ENCODE peak calls at places on chromosomes 5 and 9, in nine cellular contexts. One of them, this sample, is unnamed.

GRCh38 chr9:36074870-36075532 is 38.3 kb downstream of the RECK start:
- DNase-seq in MM.1S: no peak
- DNase-seq in SK-N-MC: peak; percentile 18
- DNase-seq in NB4: no peak
- DNase-seq in heart left ventricle: no peak
- DNase-seq in right lobe of liver: peak; percentile 79
- DNase-seq in AG09309: peak; percentile 71
- DNase-seq in AG10803: peak; percentile 90
- DNase-seq in cardiac fibroblast: peak; percentile 82
- DNase-seq in this sample: peak; percentile 37

GRCh38 chr9:19104528-19105282 is 2.0 kb upstream of the HAUS6 start:
- DNase-seq in right lobe of liver: no peak
- DNase-seq in NB4: no peak
- DNase-seq in heart left ventricle: no peak
- DNase-seq in AG09309: no peak
- DNase-seq in cardiac fibroblast: no peak
- DNase-seq in AG10803: peak; percentile 64
- DNase-seq in SK-N-MC: no peak
- DNase-seq in MM.1S: no peak
- DNase-seq in this sample: no peak

GRCh38 chr5:168967882-168968620 is 332.9 kb downstream of the SLIT3 start:
- DNase-seq in heart left ventricle: no peak
- DNase-seq in AG10803: no peak
- DNase-seq in NB4: no peak
- DNase-seq in MM.1S: no peak
- DNase-seq in cardiac fibroblast: no peak
- DNase-seq in AG09309: no peak
- DNase-seq in right lobe of liver: no peak
- DNase-seq in SK-N-MC: no peak
- DNase-seq in this sample: no peak

GRCh38 chr5:53568868-53569267 is 8.4 kb downstream of the NDUFS4 start:
- DNase-seq in AG09309: peak; percentile 17
- DNase-seq in heart left ventricle: no peak
- DNase-seq in cardiac fibroblast: no peak
- DNase-seq in NB4: no peak
- DNase-seq in AG10803: peak; percentile 62
- DNase-seq in MM.1S: no peak
- DNase-seq in SK-N-MC: peak; percentile 44
- DNase-seq in right lobe of liver: no peak
- DNase-seq in this sample: no peak

GRCh38 chr5:136080483-136081180 is 51.8 kb downstream of the TGFBI start:
- DNase-seq in MM.1S: peak; percentile 85
- DNase-seq in SK-N-MC: no peak
- DNase-seq in AG09309: peak; percentile 48
- DNase-seq in right lobe of liver: peak; percentile 95
- DNase-seq in NB4: peak; percentile 79
- DNase-seq in heart left ventricle: peak; percentile 91
- DNase-seq in cardiac fibroblast: peak; percentile 98
- DNase-seq in AG10803: peak; percentile 83
- DNase-seq in this sample: peak; percentile 86

GRCh38 chr9:132183134-132183533 is 21.3 kb downstream of the NTNG2 start:
- DNase-seq in MM.1S: no peak
- DNase-seq in right lobe of liver: no peak
- DNase-seq in AG10803: no peak
- DNase-seq in heart left ventricle: no peak
- DNase-seq in AG09309: no peak
- DNase-seq in NB4: no peak
- DNase-seq in SK-N-MC: no peak
- DNase-seq in cardiac fibroblast: no peak
- DNase-seq in this sample: no peak

GRCh38 chr5:23494558-23494957 is 12.9 kb upstream of the PRDM9 start:
- DNase-seq in SK-N-MC: no peak
- DNase-seq in heart left ventricle: no peak
- DNase-seq in AG10803: no peak
- DNase-seq in NB4: no peak
- DNase-seq in MM.1S: no peak
- DNase-seq in cardiac fibroblast: no peak
- DNase-seq in AG09309: no peak
- DNase-seq in right lobe of liver: no peak
- DNase-seq in this sample: no peak

GRCh38 chr5:124530916-124531315 is 215.5 kb downstream of the ZNF608 start:
- DNase-seq in AG09309: no peak
- DNase-seq in MM.1S: no peak
- DNase-seq in cardiac fibroblast: no peak
- DNase-seq in right lobe of liver: no peak
- DNase-seq in heart left ventricle: no peak
- DNase-seq in SK-N-MC: no peak
- DNase-seq in AG10803: no peak
- DNase-seq in NB4: no peak
- DNase-seq in this sample: no peak

GRCh38 chr5:1723476-1723875 is 76.2 kb downstream of the MRPL36 start:
- DNase-seq in cardiac fibroblast: no peak
- DNase-seq in AG09309: no peak
- DNase-seq in NB4: no peak
- DNase-seq in SK-N-MC: no peak
- DNase-seq in MM.1S: no peak
- DNase-seq in heart left ventricle: peak; percentile 18
- DNase-seq in right lobe of liver: no peak
- DNase-seq in AG10803: no peak
- DNase-seq in this sample: no peak

GRCh38 chr5:39775458-39776365 is 350.9 kb upstream of the DAB2 start:
- DNase-seq in cardiac fibroblast: peak; percentile 95
- DNase-seq in heart left ventricle: no peak
- DNase-seq in MM.1S: no peak
- DNase-seq in AG10803: peak; percentile 91
- DNase-seq in NB4: no peak
- DNase-seq in SK-N-MC: no peak
- DNase-seq in AG09309: no peak
- DNase-seq in right lobe of liver: no peak
- DNase-seq in this sample: peak; percentile 64

GRCh38 chr5:24644757-24645156 is at the start of gene CDH10:
- DNase-seq in SK-N-MC: no peak
- DNase-seq in AG09309: no peak
- DNase-seq in NB4: no peak
- DNase-seq in AG10803: peak; percentile 25
- DNase-seq in heart left ventricle: no peak
- DNase-seq in right lobe of liver: no peak
- DNase-seq in MM.1S: no peak
- DNase-seq in cardiac fibroblast: peak; percentile 1
- DNase-seq in this sample: peak; percentile 29

GRCh38 chr5:1380011-1380817 is 35.3 kb upstream of the CLPTM1L start:
- DNase-seq in cardiac fibroblast: peak; percentile 47
- DNase-seq in right lobe of liver: no peak
- DNase-seq in AG10803: peak; percentile 42
- DNase-seq in heart left ventricle: no peak
- DNase-seq in AG09309: no peak
- DNase-seq in SK-N-MC: no peak
- DNase-seq in MM.1S: peak; percentile 68
- DNase-seq in NB4: peak; percentile 55
- DNase-seq in this sample: no peak

GRCh38 chr9:108439967-108440366 is 415.8 kb downstream of the ACTL7B start:
- DNase-seq in cardiac fibroblast: peak; percentile 83
- DNase-seq in NB4: no peak
- DNase-seq in MM.1S: no peak
- DNase-seq in AG09309: peak; percentile 64
- DNase-seq in AG10803: peak; percentile 75
- DNase-seq in SK-N-MC: no peak
- DNase-seq in heart left ventricle: no peak
- DNase-seq in right lobe of liver: no peak
- DNase-seq in this sample: no peak

GRCh38 chr9:121498487-121499176 is 1.0 kb downstream of the GGTA1 start:
- DNase-seq in AG10803: peak; percentile 48
- DNase-seq in SK-N-MC: no peak
- DNase-seq in MM.1S: no peak
- DNase-seq in right lobe of liver: no peak
- DNase-seq in heart left ventricle: no peak
- DNase-seq in cardiac fibroblast: peak; percentile 62
- DNase-seq in NB4: peak; percentile 54
- DNase-seq in AG09309: no peak
- DNase-seq in this sample: no peak

GRCh38 chr9:120344230-120344629 is 235.7 kb downstream of the CDK5RAP2 start:
- DNase-seq in right lobe of liver: no peak
- DNase-seq in cardiac fibroblast: peak; percentile 81
- DNase-seq in heart left ventricle: no peak
- DNase-seq in SK-N-MC: no peak
- DNase-seq in NB4: no peak
- DNase-seq in AG09309: peak; percentile 70
- DNase-seq in MM.1S: no peak
- DNase-seq in AG10803: peak; percentile 79
- DNase-seq in this sample: peak; percentile 19

DNA sequence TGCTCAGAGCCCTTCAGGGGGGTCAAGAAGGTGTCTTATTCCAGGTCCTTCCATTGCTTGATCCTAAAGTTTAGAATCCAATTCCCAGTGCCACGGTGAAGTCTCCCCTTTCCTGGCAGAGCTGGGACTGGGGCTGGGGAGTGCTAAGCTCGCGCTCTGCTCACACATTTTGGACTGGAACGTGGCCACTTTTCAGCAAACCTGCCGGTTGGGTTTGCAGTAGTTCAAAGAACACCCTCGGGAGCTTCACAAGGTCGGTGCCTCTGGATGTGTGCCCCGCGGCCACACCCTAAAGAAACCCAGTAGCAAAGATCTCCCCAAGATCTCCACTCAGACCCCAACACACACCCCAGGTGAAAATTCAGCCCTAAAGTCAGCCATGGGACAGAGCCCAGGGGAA is at the start of gene C9orf152:
- DNase-seq in NB4: no peak
- DNase-seq in MM.1S: no peak
- DNase-seq in cardiac fibroblast: no peak
- DNase-seq in SK-N-MC: no peak
- DNase-seq in right lobe of liver: peak; percentile 83
- DNase-seq in AG10803: no peak
- DNase-seq in heart left ventricle: no peak
- DNase-seq in AG09309: no peak
- DNase-seq in this sample: no peak
- H3K4me3 ChIP-seq in NB4: no peak within 1 kb of the TSS
- H3K4me3 ChIP-seq in MM.1S: no peak within 1 kb of the TSS
- H3K4me3 ChIP-seq in cardiac fibroblast: no peak within 1 kb of the TSS
- H3K4me3 ChIP-seq in SK-N-MC: no peak within 1 kb of the TSS
- H3K4me3 ChIP-seq in right lobe of liver: no peak within 1 kb of the TSS
- H3K4me3 ChIP-seq in AG10803: no peak within 1 kb of the TSS
- H3K4me3 ChIP-seq in heart left ventricle: no peak within 1 kb of the TSS
- H3K4me3 ChIP-seq in AG09309: no peak within 1 kb of the TSS
- H3K4me3 ChIP-seq in this sample: no peak within 1 kb of the TSS

GRCh38 chr5:98455660-98456059 is 317.8 kb upstream of the RGMB start:
- DNase-seq in MM.1S: no peak
- DNase-seq in right lobe of liver: no peak
- DNase-seq in SK-N-MC: no peak
- DNase-seq in cardiac fibroblast: peak; percentile 67
- DNase-seq in AG09309: no peak
- DNase-seq in AG10803: peak; percentile 74
- DNase-seq in heart left ventricle: no peak
- DNase-seq in NB4: no peak
- DNase-seq in this sample: no peak
- H3K4me3 ChIP-seq in MM.1S: no peak overlapping the region
- H3K4me3 ChIP-seq in right lobe of liver: no peak overlapping the region
- H3K4me3 ChIP-seq in SK-N-MC: no peak overlapping the region
- H3K4me3 ChIP-seq in cardiac fibroblast: no peak overlapping the region
- H3K4me3 ChIP-seq in AG09309: no peak overlapping the region
- H3K4me3 ChIP-seq in AG10803: no peak overlapping the region
- H3K4me3 ChIP-seq in heart left ventricle: no peak overlapping the region
- H3K4me3 ChIP-seq in NB4: no peak overlapping the region
- H3K4me3 ChIP-seq in this sample: no peak overlapping the region

DNA sequence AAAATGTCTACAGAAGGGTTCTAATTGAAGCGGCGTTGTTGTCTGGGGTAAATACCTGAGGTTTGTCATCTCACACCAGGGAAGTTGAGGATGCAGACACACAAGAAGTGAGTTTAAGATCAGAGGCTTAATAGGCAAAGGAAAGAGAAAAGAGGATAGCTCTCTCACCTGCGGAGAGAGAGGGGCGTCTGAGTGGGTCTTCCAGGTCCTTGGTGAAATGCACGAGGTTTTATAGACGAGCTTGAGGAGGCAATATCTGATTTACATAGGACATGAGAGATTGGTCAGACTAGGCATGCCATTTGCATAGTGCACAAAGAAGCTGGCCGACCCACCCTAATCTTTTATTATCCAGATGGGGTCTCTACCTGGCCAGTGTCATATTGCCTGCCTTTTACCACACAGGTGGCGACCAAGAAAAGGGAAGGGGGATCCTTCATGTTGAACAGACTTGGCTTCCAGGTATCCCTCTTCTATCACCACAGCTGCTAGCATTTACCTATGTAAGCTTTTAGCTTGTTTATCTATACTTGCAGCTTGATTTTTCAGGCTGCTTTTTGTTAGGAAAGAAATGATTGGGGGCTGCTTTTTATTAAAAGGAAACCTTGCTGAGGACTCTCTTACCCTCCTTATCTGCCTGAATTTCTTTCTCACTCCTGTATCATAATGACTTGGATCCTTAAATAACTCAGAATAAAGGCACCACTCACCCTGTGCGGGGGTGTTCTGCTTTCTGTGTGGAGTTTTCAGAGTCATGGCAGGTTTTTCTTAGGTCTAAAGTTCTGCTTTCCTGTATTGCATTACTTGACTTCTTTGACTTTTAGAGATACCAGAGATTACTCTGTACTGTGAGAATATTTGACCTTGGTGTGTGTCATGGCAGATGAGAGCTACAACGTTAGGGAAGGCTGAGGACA is 9.4 kb upstream of the GLT6D1 start:
- DNase-seq in heart left ventricle: no peak
- DNase-seq in SK-N-MC: no peak
- DNase-seq in NB4: no peak
- DNase-seq in right lobe of liver: no peak
- DNase-seq in AG10803: no peak
- DNase-seq in AG09309: no peak
- DNase-seq in MM.1S: no peak
- DNase-seq in cardiac fibroblast: no peak
- DNase-seq in this sample: no peak
- H3K4me3 ChIP-seq in heart left ventricle: no peak overlapping the region
- H3K4me3 ChIP-seq in SK-N-MC: no peak overlapping the region
- H3K4me3 ChIP-seq in NB4: no peak overlapping the region
- H3K4me3 ChIP-seq in right lobe of liver: no peak overlapping the region
- H3K4me3 ChIP-seq in AG10803: no peak overlapping the region
- H3K4me3 ChIP-seq in AG09309: no peak overlapping the region
- H3K4me3 ChIP-seq in MM.1S: no peak overlapping the region
- H3K4me3 ChIP-seq in cardiac fibroblast: no peak overlapping the region
- H3K4me3 ChIP-seq in this sample: no peak overlapping the region

DNA sequence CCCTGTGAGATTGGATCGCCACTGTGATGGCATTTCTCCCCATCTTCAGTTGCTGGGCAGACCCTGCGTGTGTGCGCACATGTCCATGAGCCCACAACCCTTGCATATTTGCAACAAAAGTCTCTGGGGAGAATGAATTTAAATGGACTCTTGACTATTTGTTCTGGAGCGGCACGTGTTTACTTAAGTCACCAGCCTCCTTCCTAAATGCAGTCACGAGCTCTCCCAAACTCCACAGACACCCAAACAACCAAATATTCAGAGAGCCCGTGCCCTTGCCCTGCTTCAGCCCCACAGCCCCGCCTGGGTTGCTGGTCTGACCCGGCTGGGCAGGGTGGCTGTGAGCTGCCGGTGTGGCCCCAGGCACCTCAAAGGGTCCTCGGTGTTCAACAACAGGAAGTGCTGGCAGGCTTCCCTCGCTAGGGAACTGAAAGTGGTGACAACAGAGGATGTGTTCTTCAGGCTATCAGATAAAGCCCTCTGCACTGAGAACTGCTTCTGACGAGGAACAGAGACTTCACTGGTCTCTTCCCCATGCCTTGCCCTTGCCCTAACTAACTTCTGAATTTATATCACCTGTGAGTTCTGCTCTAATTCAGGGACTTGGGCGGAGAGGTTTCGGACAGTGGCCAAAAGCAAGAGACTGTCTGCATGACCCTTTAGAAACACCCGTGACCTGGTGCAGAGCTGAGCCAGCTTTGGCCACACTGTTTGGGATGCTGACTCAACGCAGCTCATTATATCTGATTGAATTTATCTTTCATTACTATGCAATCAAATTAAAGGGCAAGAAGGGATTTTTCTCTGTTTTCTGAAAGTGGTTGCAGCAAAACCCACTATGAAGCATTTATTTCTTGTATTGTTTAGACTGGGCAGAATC is 19.2 kb upstream of the CD180 start:
- DNase-seq in SK-N-MC: no peak
- DNase-seq in heart left ventricle: peak; percentile 92
- DNase-seq in cardiac fibroblast: peak; percentile 43
- DNase-seq in AG10803: no peak
- DNase-seq in MM.1S: peak; percentile 91
- DNase-seq in right lobe of liver: peak; percentile 91
- DNase-seq in AG09309: no peak
- DNase-seq in NB4: peak; percentile 72
- DNase-seq in this sample: no peak
- H3K4me3 ChIP-seq in SK-N-MC: no peak overlapping the region
- H3K4me3 ChIP-seq in heart left ventricle: peak overlapping the region; percentile 32
- H3K4me3 ChIP-seq in cardiac fibroblast: no peak overlapping the region
- H3K4me3 ChIP-seq in AG10803: no peak overlapping the region
- H3K4me3 ChIP-seq in MM.1S: peak overlapping the region; percentile 41
- H3K4me3 ChIP-seq in right lobe of liver: peak overlapping the region; percentile 6
- H3K4me3 ChIP-seq in AG09309: no peak overlapping the region
- H3K4me3 ChIP-seq in NB4: no peak overlapping the region
- H3K4me3 ChIP-seq in this sample: no peak overlapping the region